ENCODE peak calls at places on chromosome 22, in ten cellular contexts. X is astrocyte of the cerebellum, D is DND-41, Q is activated B cell treated with CpG ODN at 0.5 μM for 24 hours, E is brain microvascular endothelial cell, L is progenitor cell of endocrine pancreas, H is tibial artery, U is mesothelial cell of epicardium, I is BJ, P is SK-N-SH. V is an unnamed sample.

GRCh38 chr22:17368727-17369552 is at the start of gene CECR2:
- DNase-seq in X (no peak), D (peak; percentile 49), Q (peak; percentile 49), E (no peak), L (peak; percentile 60), H (no peak), U (peak; percentile 46), I (no peak), P (peak; percentile 54), V (no peak)

GRCh38 chr22:49570032-49570848 is 257.4 kb downstream of the BRD1 start:
- DNase-seq in X (no peak), D (no peak), Q (no peak), E (no peak), L (no peak), H (peak; percentile 35), U (no peak), I (no peak), P (no peak), V (no peak)

GRCh38 chr22:28017558-28017820 is 98.4 kb upstream of the PITPNB start:
- DNase-seq in X (no peak), D (no peak), Q (no peak), E (no peak), L (no peak), H (no peak), U (no peak), I (no peak), P (no peak), V (no peak)

GRCh38 chr22:27784099-27784446 is 17.5 kb downstream of the MN1 start:
- DNase-seq in X (no peak), D (no peak), Q (no peak), E (no peak), L (no peak), H (no peak), U (no peak), I (no peak), P (no peak), V (no peak)

GRCh38 chr22:48944433-48944755 is 883.3 kb downstream of the BRD1 start:
- DNase-seq in X (no peak), D (no peak), Q (no peak), E (no peak), L (peak; percentile 2), H (peak; percentile 40), U (no peak), I (no peak), P (no peak), V (no peak)

GRCh38 chr22:25759825-25760231 is 17.8 kb downstream of the MYO18B start:
- DNase-seq in X (peak; percentile 90), D (no peak), Q (no peak), E (peak; percentile 96), L (no peak), H (no peak), U (no peak), I (peak; percentile 93), P (no peak), V (peak; percentile 87)

GRCh38 chr22:17369553-17370035 is 334 bp downstream of the CECR2 start:
- DNase-seq in X (no peak), D (no peak), Q (no peak), E (no peak), L (peak; percentile 51), H (no peak), U (peak; percentile 45), I (no peak), P (peak; percentile 61), V (no peak)

GRCh38 chr22:21000987-21001600 is 824 bp downstream of the THAP7 start:
- DNase-seq in X (no peak), D (peak; percentile 36), Q (no peak), E (no peak), L (no peak), H (no peak), U (no peak), I (no peak), P (peak; percentile 69), V (no peak)

GRCh38 chr22:31223786-31224191 is 11.7 kb downstream of the LIMK2 start:
- DNase-seq in X (no peak), D (no peak), Q (no peak), E (no peak), L (no peak), H (no peak), U (no peak), I (no peak), P (no peak), V (no peak)

GRCh38 chr22:19879651-19879995 is 24.9 kb upstream of the GNB1L start:
- DNase-seq in X (no peak), D (no peak), Q (no peak), E (no peak), L (no peak), H (peak; percentile 35), U (peak; percentile 17), I (no peak), P (peak; percentile 30), V (no peak)

GRCh38 chr22:37684803-37685615 is 1.1 kb upstream of the NOL12 start:
- DNase-seq in X (no peak), D (no peak), Q (no peak), E (no peak), L (no peak), H (no peak), U (no peak), I (no peak), P (no peak), V (peak; percentile 76)

GRCh38 chr22:37406836-37407235 is 20.4 kb downstream of the ELFN2 start:
- DNase-seq in X (no peak), D (no peak), Q (no peak), E (no peak), L (no peak), H (no peak), U (no peak), I (no peak), P (no peak), V (no peak)

GRCh38 chr22:32353292-32353691 is 4.4 kb upstream of the RFPL3 start:
- DNase-seq in X (no peak), D (no peak), Q (no peak), E (no peak), L (no peak), H (no peak), U (no peak), I (no peak), P (no peak), V (no peak)

GRCh38 chr22:39716534-39716933 is 146.0 kb downstream of the CACNA1I start:
- DNase-seq in X (no peak), D (no peak), Q (no peak), E (no peak), L (no peak), H (peak; percentile 43), U (no peak), I (no peak), P (no peak), V (no peak)

GRCh38 chr22:39712938-39713525 is 142.5 kb downstream of the CACNA1I start:
- DNase-seq in X (no peak), D (no peak), Q (no peak), E (no peak), L (no peak), H (no peak), U (no peak), I (no peak), P (no peak), V (no peak)

GRCh38 chr22:39715778-39716495 is 145.4 kb downstream of the CACNA1I start:
- DNase-seq in X (no peak), D (no peak), Q (no peak), E (no peak), L (no peak), H (peak; percentile 44), U (no peak), I (no peak), P (no peak), V (no peak)

GRCh38 chr22:39713799-39714290 is 143.3 kb downstream of the CACNA1I start:
- DNase-seq in X (no peak), D (no peak), Q (no peak), E (no peak), L (no peak), H (no peak), U (no peak), I (no peak), P (no peak), V (no peak)

DNA sequence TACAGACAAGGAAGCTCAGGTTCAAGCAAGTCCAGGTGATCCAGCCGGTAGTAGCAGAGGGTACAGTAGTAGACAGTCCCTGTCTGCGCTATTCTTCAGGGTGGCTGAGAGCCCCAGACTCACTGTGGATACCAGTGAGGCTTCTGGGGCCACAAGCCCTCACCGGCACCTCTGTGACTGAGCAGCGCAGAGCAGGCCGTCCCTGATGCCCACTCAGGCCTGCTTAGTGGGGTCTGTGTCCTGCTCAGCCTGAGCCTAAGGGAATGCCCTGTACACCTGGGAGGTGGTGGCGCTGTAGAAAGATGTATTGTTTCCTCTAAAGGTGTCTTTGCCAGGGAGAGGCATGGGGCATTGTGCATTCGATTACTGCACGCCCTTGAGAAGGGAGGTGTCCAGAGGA is 143.8 kb downstream of the CACNA1I start:
- DNase-seq in X (no peak), D (no peak), Q (no peak), E (no peak), L (no peak), H (no peak), U (no peak), I (no peak), P (no peak), V (no peak)
- TF ChIP-seq CTCF in X (no peak), D (no peak), Q (no peak), E (no peak), L (no peak), H (no peak), U (no peak), I (no peak), P (no peak), V (no peak)

DNA sequence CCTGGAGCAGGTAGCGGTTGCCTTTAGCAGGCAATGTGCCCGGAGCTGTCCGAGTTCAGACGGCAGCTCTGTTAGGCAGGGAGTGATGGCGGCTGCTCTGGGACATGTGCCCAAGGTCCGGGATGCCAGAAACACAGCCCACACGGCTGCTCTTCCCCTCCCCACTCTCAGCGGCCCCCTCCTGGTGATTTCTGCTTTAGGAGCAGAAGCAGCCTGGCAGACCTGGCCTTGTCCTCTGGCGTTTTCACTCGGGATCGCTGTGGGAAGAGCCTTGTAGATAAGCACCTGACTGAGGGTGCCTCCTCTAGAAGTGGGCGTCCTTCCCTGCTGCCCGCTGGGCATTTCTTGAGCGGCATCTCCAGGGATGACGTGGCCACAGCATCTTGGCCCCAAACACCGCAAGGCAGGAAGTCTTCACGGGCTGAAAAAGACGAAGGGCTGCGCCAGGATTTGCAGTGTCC is 392.2 kb downstream of the TBC1D22A start:
- DNase-seq in X (peak; percentile 64), D (no peak), Q (no peak), E (no peak), L (no peak), H (no peak), U (no peak), I (no peak), P (peak; percentile 88), V (peak; percentile 74)
- TF ChIP-seq CTCF in X (peak; percentile 29), D (no peak), Q (no peak), E (peak; percentile 17), L (no peak), H (no peak), U (no peak), I (peak; percentile 20), P (no peak), V (no peak)

GRCh38 chr22:42967005-42967404 is 47.9 kb downstream of the PACSIN2 start:
- DNase-seq in X (no peak), D (no peak), Q (no peak), E (no peak), L (no peak), H (no peak), U (no peak), I (no peak), P (no peak), V (no peak)
- TF ChIP-seq CTCF in X (no peak), D (no peak), Q (no peak), E (no peak), L (no peak), H (no peak), U (no peak), I (no peak), P (no peak), V (no peak)

GRCh38 chr22:45335021-45335818 is 25.5 kb downstream of the FAM118A start:
- DNase-seq in X (no peak), D (no peak), Q (no peak), E (no peak), L (no peak), H (no peak), U (no peak), I (no peak), P (peak; percentile 48), V (no peak)
- TF ChIP-seq CTCF in X (peak; percentile 18), D (no peak), Q (no peak), E (peak; percentile 28), L (peak; percentile 35), H (no peak), U (no peak), I (peak; percentile 22), P (no peak), V (no peak)

V was measured in MCF 10A.